ENCODE peak calls at places on chromosomes 3 and 15, in eight cellular contexts. M, A, J, U, R, T, I and F are unnamed samples.

GRCh38 chr15:89121414-89121813 is 33.2 kb downstream of the ABHD2 start:
- DNase-seq in M (peak; percentile 61), A (peak; percentile 77), J (no peak), U (no peak), R (no peak), T (peak; percentile 68), I (no peak), F (no peak)

GRCh38 chr3:11230807-11231206 is 41.4 kb upstream of the ATG7 start:
- DNase-seq in M (no peak), A (no peak), J (no peak), U (no peak), R (no peak), T (no peak), I (no peak), F (no peak)

GRCh38 chr3:16474304-16474703 is 39.2 kb downstream of the RFTN1 start:
- DNase-seq in M (peak; percentile 65), A (no peak), J (no peak), U (no peak), R (no peak), T (no peak), I (peak; percentile 67), F (no peak)

GRCh38 chr3:179105881-179106280 is 34.3 kb upstream of the ZMAT3 start:
- DNase-seq in M (no peak), A (no peak), J (no peak), U (no peak), R (no peak), T (no peak), I (no peak), F (no peak)

GRCh38 chr15:31434418-31435255 is 108.0 kb downstream of the KLF13 start:
- DNase-seq in M (peak; percentile 80), A (no peak), J (peak; percentile 95), U (no peak), R (no peak), T (peak; percentile 86), I (peak; percentile 77), F (no peak)

GRCh38 chr15:64324513-64324912 is 31.5 kb downstream of the CSNK1G1 start:
- DNase-seq in M (no peak), A (no peak), J (no peak), U (no peak), R (no peak), T (peak; percentile 44), I (no peak), F (no peak)

GRCh38 chr3:170506556-170506955 is 79.3 kb downstream of the SLC7A14 start:
- DNase-seq in M (peak; percentile 59), A (peak; percentile 68), J (no peak), U (no peak), R (no peak), T (no peak), I (peak; percentile 27), F (no peak)

GRCh38 chr3:119664850-119665379 is 4.5 kb upstream of the POPDC2 start:
- DNase-seq in M (peak; percentile 45), A (peak; percentile 21), J (peak; percentile 22), U (no peak), R (no peak), T (peak; percentile 50), I (no peak), F (no peak)

GRCh38 chr3:106403746-106404145 is 534.9 kb upstream of the CBLB start:
- DNase-seq in M (no peak), A (no peak), J (no peak), U (no peak), R (no peak), T (no peak), I (no peak), F (no peak)

GRCh38 chr3:189099031-189099471 is 72.7 kb upstream of the TPRG1 start:
- DNase-seq in M (no peak), A (no peak), J (no peak), U (no peak), R (peak; percentile 83), T (no peak), I (no peak), F (no peak)

GRCh38 chr3:113534365-113534764 is 2.0 kb downstream of the SIDT1 start:
- DNase-seq in M (no peak), A (no peak), J (peak; percentile 45), U (no peak), R (no peak), T (no peak), I (no peak), F (no peak)

GRCh38 chr3:141875893-141876380 is 506 bp upstream of the ATP1B3 start:
- DNase-seq in M (peak; percentile 52), A (peak; percentile 81), J (no peak), U (peak; percentile 50), R (peak; percentile 64), T (peak; percentile 68), I (peak; percentile 78), F (peak; percentile 54)

GRCh38 chr3:127182848-127183714 is 9.8 kb upstream of the PRR23E start:
- DNase-seq in M (no peak), A (no peak), J (no peak), U (no peak), R (no peak), T (no peak), I (no peak), F (no peak)

GRCh38 chr15:80482686-80483085 is 78.5 kb downstream of the ARNT2 start:
- DNase-seq in M (no peak), A (no peak), J (no peak), U (no peak), R (no peak), T (no peak), I (peak; percentile 63), F (no peak)
- TF ChIP-seq CTCF in M (no peak), A (no peak), J (no peak), U (no peak), R (no peak), T (no peak), I (no peak), F (no peak)

GRCh38 chr3:49671291-49672288 is 2.6 kb upstream of the APEH start:
- DNase-seq in M (peak; percentile 71), A (peak; percentile 71), J (peak; percentile 83), U (peak; percentile 67), R (no peak), T (peak; percentile 39), I (peak; percentile 57), F (no peak)

GRCh38 chr3:49673715-49674490 is at the start of gene APEH:
- DNase-seq in M (peak; percentile 98), A (peak; percentile 98), J (peak; percentile 99), U (peak; percentile 98), R (peak; percentile 87), T (peak; percentile 98), I (peak; percentile 98), F (peak; percentile 85)

GRCh38 chr3:49670940-49671290 is 3.2 kb upstream of the APEH start:
- DNase-seq in M (no peak), A (no peak), J (no peak), U (no peak), R (no peak), T (no peak), I (no peak), F (no peak)

GRCh38 chr3:49674491-49674983 is 386 bp downstream of the APEH start:
- DNase-seq in M (no peak), A (no peak), J (no peak), U (no peak), R (no peak), T (no peak), I (no peak), F (no peak)

GRCh38 chr3:49673131-49673714 is 928 bp upstream of the APEH start:
- DNase-seq in M (peak; percentile 26), A (peak; percentile 43), J (peak; percentile 55), U (no peak), R (no peak), T (peak; percentile 55), I (no peak), F (no peak)
- TF ChIP-seq CTCF in M (no peak), A (no peak), J (no peak), U (no peak), R (no peak), T (no peak), I (no peak), F (no peak)

GRCh38 chr3:161851941-161852566 is 355.4 kb downstream of the OTOL1 start:
- DNase-seq in M (peak; percentile 70), A (peak; percentile 53), J (peak; percentile 67), U (peak; percentile 56), R (peak; percentile 19), T (no peak), I (peak; percentile 55), F (peak; percentile 29)
- TF ChIP-seq CTCF in M (peak; percentile 94), A (peak; percentile 64), J (peak; percentile 86), U (peak; percentile 82), R (peak; percentile 52), T (peak; percentile 59), I (peak; percentile 93), F (no peak)

DNA sequence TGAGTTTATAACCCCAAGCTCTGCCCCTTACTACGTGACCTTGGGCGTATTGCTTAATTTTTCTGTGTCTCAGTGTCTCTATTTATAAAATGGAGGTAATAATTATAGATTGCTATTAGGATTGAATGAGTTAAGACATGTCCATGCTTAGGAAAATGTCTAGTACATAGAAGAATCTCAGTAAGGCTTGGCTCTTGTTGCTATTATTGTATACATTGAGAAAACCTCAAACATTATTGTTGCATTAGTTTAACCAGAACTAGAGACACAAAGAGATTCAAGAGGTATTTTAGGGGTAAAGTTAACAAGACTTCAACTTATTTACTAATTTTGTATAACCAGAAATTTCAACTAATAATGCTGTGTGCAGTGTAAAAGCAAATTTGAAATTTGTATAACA is 66.7 kb downstream of the MEF2A start:
- DNase-seq in M (no peak), A (no peak), J (no peak), U (no peak), R (no peak), T (peak; percentile 48), I (no peak), F (no peak)
- TF ChIP-seq CTCF in M (no peak), A (no peak), J (no peak), U (no peak), R (no peak), T (no peak), I (no peak), F (no peak)

DNA sequence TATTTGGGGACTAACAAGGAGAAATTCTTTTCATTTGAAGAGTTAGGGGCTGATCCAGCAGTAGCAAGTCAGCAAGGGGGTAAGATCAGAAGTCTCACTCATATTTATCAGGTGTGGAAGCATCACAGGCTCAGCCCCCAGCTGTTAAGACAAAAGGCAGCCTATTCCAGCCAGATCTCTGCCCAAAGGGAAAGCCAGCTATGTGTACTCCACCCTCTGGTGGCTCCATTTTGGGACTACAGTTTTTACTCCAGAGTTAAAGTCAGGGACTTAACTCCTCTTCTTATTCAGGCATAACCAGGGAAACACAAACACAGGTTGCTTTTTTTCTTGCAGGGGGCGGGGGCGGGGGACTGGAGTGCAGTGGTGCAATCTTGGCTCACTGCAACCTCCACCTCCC is 19.2 kb downstream of the UBP1 start:
- DNase-seq in M (peak; percentile 29), A (peak; percentile 13), J (no peak), U (no peak), R (no peak), T (no peak), I (no peak), F (no peak)
- TF ChIP-seq CTCF in M (peak; percentile 35), A (no peak), J (no peak), U (no peak), R (no peak), T (peak; percentile 22), I (peak; percentile 13), F (no peak)